ENCODE peak calls at places on chromosomes 13 and 19, in seven cellular contexts. One of them, this sample, is unnamed.

GRCh38 chr19:39083599-39083982 is 577 bp upstream of the ACP7 start:
- DNase-seq in GM06990: no peak
- DNase-seq in left lung: no peak
- DNase-seq in pancreas: no peak
- DNase-seq in lung: no peak
- DNase-seq in MG63: no peak
- DNase-seq in astrocyte: no peak
- DNase-seq in this sample: no peak

GRCh38 chr13:80363890-80364503 is 23.1 kb upstream of the SPRY2 start:
- DNase-seq in GM06990: no peak
- DNase-seq in left lung: no peak
- DNase-seq in pancreas: no peak
- DNase-seq in lung: no peak
- DNase-seq in MG63: no peak
- DNase-seq in astrocyte: no peak
- DNase-seq in this sample: no peak

GRCh38 chr13:37348916-37349653 is 243.6 kb upstream of the CSNK1A1L start:
- DNase-seq in GM06990: no peak
- DNase-seq in left lung: no peak
- DNase-seq in pancreas: no peak
- DNase-seq in lung: no peak
- DNase-seq in MG63: no peak
- DNase-seq in astrocyte: no peak
- DNase-seq in this sample: no peak

GRCh38 chr19:18450934-18451836 is 13.3 kb upstream of the ISYNA1 start:
- DNase-seq in GM06990: peak; percentile 82
- DNase-seq in left lung: peak; percentile 78
- DNase-seq in pancreas: peak; percentile 91
- DNase-seq in lung: peak; percentile 82
- DNase-seq in MG63: peak; percentile 78
- DNase-seq in astrocyte: no peak
- DNase-seq in this sample: peak; percentile 96

GRCh38 chr13:88068316-88068715 is 397.1 kb downstream of the SLITRK5 start:
- DNase-seq in GM06990: no peak
- DNase-seq in left lung: no peak
- DNase-seq in pancreas: no peak
- DNase-seq in lung: no peak
- DNase-seq in MG63: no peak
- DNase-seq in astrocyte: peak; percentile 61
- DNase-seq in this sample: no peak

GRCh38 chr19:45638930-45639729 is at the start of gene EML2:
- DNase-seq in GM06990: peak; percentile 71
- DNase-seq in left lung: peak; percentile 68
- DNase-seq in pancreas: peak; percentile 70
- DNase-seq in lung: peak; percentile 47
- DNase-seq in MG63: peak; percentile 71
- DNase-seq in astrocyte: peak; percentile 14
- DNase-seq in this sample: peak; percentile 95

GRCh38 chr13:95002968-95003813 is 290.8 kb upstream of the SOX21 start:
- DNase-seq in GM06990: no peak
- DNase-seq in left lung: peak; percentile 36
- DNase-seq in pancreas: no peak
- DNase-seq in lung: peak; percentile 34
- DNase-seq in MG63: no peak
- DNase-seq in astrocyte: no peak
- DNase-seq in this sample: peak; percentile 77

GRCh38 chr13:76667551-76667950 is 218.7 kb downstream of the KCTD12 start:
- DNase-seq in GM06990: no peak
- DNase-seq in left lung: no peak
- DNase-seq in pancreas: no peak
- DNase-seq in lung: no peak
- DNase-seq in MG63: no peak
- DNase-seq in astrocyte: peak; percentile 19
- DNase-seq in this sample: no peak

GRCh38 chr13:93620366-93620765 is 393.8 kb downstream of the GPC6 start:
- DNase-seq in GM06990: no peak
- DNase-seq in left lung: no peak
- DNase-seq in pancreas: no peak
- DNase-seq in lung: no peak
- DNase-seq in MG63: no peak
- DNase-seq in astrocyte: peak; percentile 37
- DNase-seq in this sample: no peak

GRCh38 chr19:37973666-37974065 is 66.7 kb downstream of the SIPA1L3 start:
- DNase-seq in GM06990: peak; percentile 44
- DNase-seq in left lung: no peak
- DNase-seq in pancreas: no peak
- DNase-seq in lung: no peak
- DNase-seq in MG63: no peak
- DNase-seq in astrocyte: no peak
- DNase-seq in this sample: no peak

GRCh38 chr13:99124695-99125334 is 75.8 kb upstream of the UBAC2 start:
- DNase-seq in GM06990: peak; percentile 50
- DNase-seq in left lung: no peak
- DNase-seq in pancreas: no peak
- DNase-seq in lung: no peak
- DNase-seq in MG63: peak; percentile 7
- DNase-seq in astrocyte: peak; percentile 70
- DNase-seq in this sample: no peak

GRCh38 chr19:52941941-52942370 is 18.7 kb upstream of the ZNF888 start:
- DNase-seq in GM06990: no peak
- DNase-seq in left lung: peak; percentile 40
- DNase-seq in pancreas: peak; percentile 60
- DNase-seq in lung: no peak
- DNase-seq in MG63: peak; percentile 32
- DNase-seq in astrocyte: no peak
- DNase-seq in this sample: no peak

GRCh38 chr19:10135551-10136334 is 16.0 kb upstream of the EIF3G start:
- DNase-seq in GM06990: no peak
- DNase-seq in left lung: peak; percentile 78
- DNase-seq in pancreas: no peak
- DNase-seq in lung: peak; percentile 66
- DNase-seq in MG63: no peak
- DNase-seq in astrocyte: no peak
- DNase-seq in this sample: peak; percentile 51

GRCh38 chr13:109836629-109837607 is 50.5 kb upstream of the IRS2 start:
- DNase-seq in GM06990: no peak
- DNase-seq in left lung: peak; percentile 41
- DNase-seq in pancreas: no peak
- DNase-seq in lung: no peak
- DNase-seq in MG63: no peak
- DNase-seq in astrocyte: no peak
- DNase-seq in this sample: no peak

GRCh38 chr19:3345850-3346460 is 20.4 kb upstream of the NFIC start:
- DNase-seq in GM06990: no peak
- DNase-seq in left lung: no peak
- DNase-seq in pancreas: peak; percentile 50
- DNase-seq in lung: no peak
- DNase-seq in MG63: no peak
- DNase-seq in astrocyte: no peak
- DNase-seq in this sample: peak; percentile 38

GRCh38 chr19:3348042-3348441 is 18.3 kb upstream of the NFIC start:
- DNase-seq in GM06990: no peak
- DNase-seq in left lung: no peak
- DNase-seq in pancreas: peak; percentile 47
- DNase-seq in lung: no peak
- DNase-seq in MG63: no peak
- DNase-seq in astrocyte: no peak
- DNase-seq in this sample: peak; percentile 32

GRCh38 chr19:3343619-3344502 is 22.5 kb upstream of the NFIC start:
- DNase-seq in GM06990: no peak
- DNase-seq in left lung: peak; percentile 86
- DNase-seq in pancreas: peak; percentile 90
- DNase-seq in lung: peak; percentile 89
- DNase-seq in MG63: peak; percentile 90
- DNase-seq in astrocyte: peak; percentile 78
- DNase-seq in this sample: peak; percentile 94

GRCh38 chr19:3344608-3345598 is 21.5 kb upstream of the NFIC start:
- DNase-seq in GM06990: no peak
- DNase-seq in left lung: no peak
- DNase-seq in pancreas: peak; percentile 57
- DNase-seq in lung: no peak
- DNase-seq in MG63: no peak
- DNase-seq in astrocyte: no peak
- DNase-seq in this sample: peak; percentile 47

DNA sequence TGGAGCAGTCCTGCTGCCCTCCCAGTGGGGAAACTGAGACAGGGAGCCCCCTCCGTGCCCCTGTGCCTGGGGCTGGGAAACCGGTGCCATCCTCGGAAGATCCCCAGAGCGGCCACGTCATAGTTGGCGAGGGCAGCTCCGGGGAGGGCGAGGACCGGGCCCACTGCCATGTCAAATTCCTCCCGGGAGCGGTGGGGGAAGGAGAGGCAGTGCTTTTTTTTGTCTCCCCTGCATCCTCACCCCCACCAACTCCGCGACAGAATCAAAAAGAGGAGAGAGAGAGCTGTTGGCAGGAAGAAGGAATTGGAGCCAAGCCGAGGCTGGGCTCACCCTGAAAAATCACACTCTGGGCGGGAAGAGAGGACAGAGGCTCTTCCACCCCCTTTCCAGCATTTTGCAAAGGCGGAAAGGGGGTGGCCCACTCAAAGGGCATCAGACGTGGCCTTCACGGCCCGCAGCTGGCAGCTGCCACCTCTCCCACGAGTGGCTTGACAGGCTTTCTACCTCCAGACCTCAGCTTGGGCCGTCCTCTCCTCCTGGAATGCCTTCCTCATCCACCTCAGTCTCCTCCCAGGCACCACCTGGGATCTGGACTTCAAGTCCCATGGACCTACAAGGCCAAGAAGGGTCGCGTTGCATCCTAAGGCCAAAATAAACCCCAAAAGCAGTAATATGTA is 19.6 kb upstream of the NFIC start:
- DNase-seq in GM06990: no peak
- DNase-seq in left lung: no peak
- DNase-seq in pancreas: peak; percentile 96
- DNase-seq in lung: peak; percentile 49
- DNase-seq in MG63: peak; percentile 89
- DNase-seq in astrocyte: no peak
- DNase-seq in this sample: peak; percentile 56
- H3K4me3 ChIP-seq in GM06990: no peak overlapping the region
- H3K4me3 ChIP-seq in left lung: no peak overlapping the region
- H3K4me3 ChIP-seq in pancreas: no peak overlapping the region
- H3K4me3 ChIP-seq in lung: no peak overlapping the region
- H3K4me3 ChIP-seq in MG63: no peak overlapping the region
- H3K4me3 ChIP-seq in astrocyte: peak overlapping the region; percentile 28
- H3K4me3 ChIP-seq in this sample: no peak overlapping the region

DNA sequence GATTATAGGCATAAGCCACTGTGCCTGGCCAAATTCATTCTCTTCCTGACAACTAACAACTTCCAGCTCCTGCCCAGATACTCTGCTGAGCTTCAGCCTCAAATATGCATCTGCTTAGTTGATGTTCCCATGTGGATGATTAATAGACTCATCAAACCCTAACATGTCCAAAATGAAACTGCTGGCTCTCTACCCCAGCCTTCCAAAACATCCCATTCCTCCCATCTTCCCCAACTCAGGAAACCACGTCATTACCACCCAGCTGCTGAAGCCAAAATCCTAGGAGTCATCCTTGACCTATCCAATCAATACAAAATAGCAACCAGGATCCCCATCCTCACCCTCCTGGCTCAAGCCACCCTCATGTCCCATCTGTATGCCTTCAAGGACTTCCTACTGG is 20.9 kb downstream of the POU2F2 start:
- DNase-seq in GM06990: no peak
- DNase-seq in left lung: no peak
- DNase-seq in pancreas: no peak
- DNase-seq in lung: no peak
- DNase-seq in MG63: peak; percentile 85
- DNase-seq in astrocyte: peak; percentile 74
- DNase-seq in this sample: no peak
- H3K36me3 ChIP-seq in GM06990: peaks cover 16% of the 10 kb centered on the region
- H3K36me3 ChIP-seq in left lung: no peaks in the 10 kb centered on the region
- H3K36me3 ChIP-seq in pancreas: no peaks in the 10 kb centered on the region
- H3K36me3 ChIP-seq in lung: no peaks in the 10 kb centered on the region
- H3K36me3 ChIP-seq in MG63: no peaks in the 10 kb centered on the region
- H3K36me3 ChIP-seq in astrocyte: peaks cover 3% of the 10 kb centered on the region
- H3K36me3 ChIP-seq in this sample: no peaks in the 10 kb centered on the region

GRCh38 chr19:41604831-41605230 is 22.0 kb downstream of the CEACAM4 start:
- DNase-seq in GM06990: no peak
- DNase-seq in left lung: no peak
- DNase-seq in pancreas: no peak
- DNase-seq in lung: no peak
- DNase-seq in MG63: no peak
- DNase-seq in astrocyte: no peak
- DNase-seq in this sample: no peak

GRCh38 chr19:41599175-41599966 is 23.4 kb downstream of the CEACAM21 start:
- DNase-seq in GM06990: no peak
- DNase-seq in left lung: no peak
- DNase-seq in pancreas: no peak
- DNase-seq in lung: no peak
- DNase-seq in MG63: no peak
- DNase-seq in astrocyte: no peak
- DNase-seq in this sample: no peak

GRCh38 chr19:41597600-41598041 is 21.7 kb downstream of the CEACAM21 start:
- DNase-seq in GM06990: peak; percentile 37
- DNase-seq in left lung: peak; percentile 59
- DNase-seq in pancreas: peak; percentile 61
- DNase-seq in lung: peak; percentile 70
- DNase-seq in MG63: peak; percentile 45
- DNase-seq in astrocyte: peak; percentile 19
- DNase-seq in this sample: peak; percentile 81

GRCh38 chr19:41606215-41606837 is 20.5 kb downstream of the CEACAM4 start:
- DNase-seq in GM06990: no peak
- DNase-seq in left lung: no peak
- DNase-seq in pancreas: no peak
- DNase-seq in lung: no peak
- DNase-seq in MG63: no peak
- DNase-seq in astrocyte: no peak
- DNase-seq in this sample: no peak

GRCh38 chr19:41601771-41602170 is 25.1 kb downstream of the CEACAM4 start:
- DNase-seq in GM06990: no peak
- DNase-seq in left lung: no peak
- DNase-seq in pancreas: no peak
- DNase-seq in lung: no peak
- DNase-seq in MG63: no peak
- DNase-seq in astrocyte: no peak
- DNase-seq in this sample: no peak
- H3K27me3 ChIP-seq in GM06990: peaks cover 3% of the 10 kb centered on the region
- H3K27me3 ChIP-seq in left lung: peaks cover 25% of the 10 kb centered on the region
- H3K27me3 ChIP-seq in pancreas: no peaks in the 10 kb centered on the region
- H3K27me3 ChIP-seq in lung: no peaks in the 10 kb centered on the region
- H3K27me3 ChIP-seq in MG63: peaks cover 24% of the 10 kb centered on the region
- H3K27me3 ChIP-seq in astrocyte: no peaks in the 10 kb centered on the region
- H3K27me3 ChIP-seq in this sample: no peaks in the 10 kb centered on the region

DNA sequence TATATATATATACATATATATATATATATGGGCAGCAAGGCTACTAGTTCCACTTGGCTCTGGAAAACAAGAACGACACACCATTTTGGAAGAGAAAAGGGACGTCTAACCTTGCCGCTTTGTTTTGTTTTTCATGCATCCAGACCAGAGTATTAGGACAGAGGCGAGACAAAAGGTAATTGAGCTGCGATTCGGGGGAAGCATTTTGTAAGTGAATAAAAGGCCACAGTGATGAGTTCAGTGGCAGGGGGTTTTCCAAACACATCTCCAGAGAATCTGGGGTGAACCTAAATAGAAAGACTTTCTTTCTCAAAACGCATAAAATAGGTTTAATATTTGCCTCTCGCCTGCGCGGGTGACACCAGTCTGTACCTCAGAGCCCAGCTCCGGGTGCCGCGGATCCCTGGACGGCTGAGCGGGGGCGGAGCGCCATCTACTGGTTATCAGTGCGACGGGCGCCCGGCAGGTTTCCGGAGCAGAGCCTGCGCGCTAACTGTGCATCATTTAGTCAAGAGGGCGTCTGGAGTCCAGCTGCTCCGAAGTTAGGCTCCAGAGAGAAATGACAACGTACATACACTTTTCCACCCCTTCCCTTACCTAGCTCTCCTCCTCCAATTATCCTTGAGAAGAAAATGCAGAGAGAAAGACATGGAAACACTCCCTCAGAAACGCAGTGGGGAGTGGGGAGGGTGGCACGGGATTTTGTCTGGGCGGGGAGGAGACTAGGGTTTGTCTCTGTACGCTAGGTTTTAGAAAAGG is 262.3 kb downstream of the TBC1D4 start:
- DNase-seq in GM06990: peak; percentile 72
- DNase-seq in left lung: peak; percentile 71
- DNase-seq in pancreas: peak; percentile 80
- DNase-seq in lung: peak; percentile 77
- DNase-seq in MG63: peak; percentile 60
- DNase-seq in astrocyte: peak; percentile 37
- DNase-seq in this sample: peak; percentile 91
- H3K4me3 ChIP-seq in GM06990: no peak overlapping the region
- H3K4me3 ChIP-seq in left lung: no peak overlapping the region
- H3K4me3 ChIP-seq in pancreas: no peak overlapping the region
- H3K4me3 ChIP-seq in lung: no peak overlapping the region
- H3K4me3 ChIP-seq in MG63: peak overlapping the region; percentile 17
- H3K4me3 ChIP-seq in astrocyte: peak overlapping the region; percentile 48
- H3K4me3 ChIP-seq in this sample: peak overlapping the region; percentile 16